ENCODE peak calls at places on chromosomes 13 and 19, in five cellular contexts. F, V, Z, H and S are unnamed samples.

GRCh38 chr19:13825489-13826475 is 30.5 kb downstream of the ZSWIM4 start:
- DNase-seq in F (no peak), V (no peak), Z (no peak), H (no peak), S (no peak)

GRCh38 chr19:38247126-38247525 is 9.0 kb downstream of the PPP1R14A start:
- DNase-seq in F (no peak), V (no peak), Z (no peak), H (no peak), S (no peak)

GRCh38 chr19:1651548-1652394 is 644 bp downstream of the TCF3 start:
- DNase-seq in F (peak; percentile 49), V (peak; percentile 41), Z (no peak), H (peak; percentile 47), S (peak; percentile 34)

GRCh38 chr13:98026457-98026857 is 73.0 kb downstream of the IPO5 start:
- DNase-seq in F (no peak), V (no peak), Z (no peak), H (no peak), S (no peak)

GRCh38 chr19:3275583-3276340 is 51.3 kb downstream of the CELF5 start:
- DNase-seq in F (peak; percentile 81), V (peak; percentile 32), Z (peak; percentile 83), H (peak; percentile 94), S (peak; percentile 98)

GRCh38 chr13:62280590-62280989 is 864.9 kb upstream of the PCDH20 start:
- DNase-seq in F (no peak), V (no peak), Z (no peak), H (no peak), S (no peak)

GRCh38 chr19:40578442-40578908 is 1.8 kb downstream of the SHKBP1 start:
- DNase-seq in F (no peak), V (no peak), Z (no peak), H (no peak), S (no peak)

GRCh38 chr13:107461751-107462150 is 753.6 kb downstream of the LIG4 start:
- DNase-seq in F (no peak), V (no peak), Z (no peak), H (no peak), S (no peak)

GRCh38 chr19:3061214-3062161 is 807 bp downstream of the TLE5 start:
- DNase-seq in F (peak; percentile 80), V (peak; percentile 73), Z (no peak), H (peak; percentile 67), S (peak; percentile 35)

GRCh38 chr19:18233224-18233825 is 7.1 kb upstream of the PDE4C start:
- DNase-seq in F (no peak), V (no peak), Z (no peak), H (peak; percentile 52), S (peak; percentile 74)

GRCh38 chr19:43300876-43301765 is 31.8 kb upstream of the PSG9 start:
- DNase-seq in F (no peak), V (no peak), Z (no peak), H (no peak), S (no peak)

GRCh38 chr19:3778899-3779723 is 7.1 kb downstream of the MATK start:
- DNase-seq in F (no peak), V (no peak), Z (no peak), H (no peak), S (no peak)

DNA sequence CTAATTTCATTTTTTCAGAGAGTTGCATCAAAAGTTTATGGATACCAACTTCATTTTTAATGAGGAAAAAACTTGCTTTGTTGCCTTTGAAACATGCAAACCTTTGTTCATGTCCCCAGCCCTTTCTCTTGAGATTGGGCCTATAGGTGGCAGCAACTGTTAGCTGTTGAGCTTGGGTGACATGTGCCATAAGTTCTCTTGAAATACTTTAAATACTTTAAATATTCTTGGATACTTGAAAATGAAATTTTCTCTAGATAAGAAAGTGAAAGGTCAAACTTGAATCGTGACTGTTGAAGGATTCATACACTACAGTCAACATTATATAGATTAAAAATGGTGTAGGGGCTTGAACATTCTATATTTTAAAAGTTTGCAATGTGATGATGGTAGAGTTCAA is 294.9 kb downstream of the NDFIP2 start:
- DNase-seq in F (no peak), V (no peak), Z (peak; percentile 44), H (peak; percentile 61), S (peak; percentile 30)
- H3K27ac ChIP-seq in F (peak overlapping the region; percentile 11), V (no peak overlapping the region), Z (no peak overlapping the region), H (peak overlapping the region; percentile 21), S (no peak overlapping the region)

DNA sequence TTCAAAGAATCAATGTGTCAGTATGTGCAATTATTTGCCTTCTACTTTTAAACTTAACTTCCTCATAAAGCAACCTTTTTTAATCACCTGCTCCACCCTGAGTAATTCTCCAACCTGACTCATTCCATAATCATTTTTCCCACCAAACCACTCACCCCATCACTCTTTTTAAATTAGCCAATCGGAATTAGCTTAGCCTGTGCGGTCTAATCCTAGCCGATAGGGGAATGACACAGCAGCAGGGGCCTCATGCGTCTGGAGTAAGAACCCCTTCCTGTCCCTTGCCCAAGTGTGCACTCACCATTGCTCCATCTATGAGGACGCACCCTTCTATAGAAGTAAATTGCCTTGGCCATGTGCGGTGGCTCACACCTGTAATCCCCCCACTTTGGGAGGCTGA is 27.4 kb upstream of the ZNF83 start:
- DNase-seq in F (no peak), V (no peak), Z (no peak), H (no peak), S (peak; percentile 21)
- TF ChIP-seq CTCF in F (no peak), V (no peak), Z (no peak), H (no peak), S (no peak)

GRCh38 chr19:7969560-7969949 is 26.1 kb upstream of the TIMM44 start:
- DNase-seq in F (no peak), V (no peak), Z (no peak), H (no peak), S (no peak)
- H3K27ac ChIP-seq in F (no peak overlapping the region), V (no peak overlapping the region), Z (no peak overlapping the region), H (no peak overlapping the region), S (peak overlapping the region; percentile 49)

GRCh38 chr19:35935911-35936737 is at the start of gene LRFN3:
- DNase-seq in F (peak; percentile 61), V (peak; percentile 78), Z (peak; percentile 57), H (peak; percentile 83), S (peak; percentile 55)

GRCh38 chr19:35931161-35931873 is 4.9 kb upstream of the LRFN3 start:
- DNase-seq in F (peak; percentile 99), V (peak; percentile 99), Z (peak; percentile 99), H (peak; percentile 99), S (peak; percentile 98)

GRCh38 chr19:35932291-35932936 is 3.8 kb upstream of the LRFN3 start:
- DNase-seq in F (no peak), V (no peak), Z (no peak), H (no peak), S (no peak)

GRCh38 chr19:35928507-35928906 is 7.7 kb upstream of the LRFN3 start:
- DNase-seq in F (peak; percentile 33), V (no peak), Z (no peak), H (no peak), S (no peak)

DNA sequence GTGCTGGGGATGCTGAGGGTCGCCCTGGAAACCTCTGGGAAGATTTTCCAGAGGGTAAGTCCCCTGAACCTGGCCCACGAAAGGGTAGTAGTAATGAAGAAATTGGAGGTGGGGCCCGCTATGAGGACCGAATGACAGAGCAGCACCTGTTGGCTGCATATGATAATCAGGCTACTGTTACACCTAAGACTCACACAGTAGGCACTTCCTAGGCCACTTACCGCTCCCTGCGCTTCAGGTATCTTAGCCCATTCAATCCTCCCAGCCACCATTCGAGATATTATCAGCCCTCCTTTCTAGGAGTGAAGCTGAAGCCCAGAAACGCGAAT is 4.3 kb upstream of the LRFN3 start:
- DNase-seq in F (no peak), V (no peak), Z (no peak), H (no peak), S (no peak)
- TF ChIP-seq CTCF in F (no peak), V (peak; percentile 19), Z (no peak), H (no peak), S (peak; percentile 57)

GRCh38 chr13:99304541-99304940 is 2.7 kb downstream of the GPR183 start:
- DNase-seq in F (no peak), V (no peak), Z (no peak), H (no peak), S (no peak)

GRCh38 chr13:99303863-99304521 is 3.2 kb downstream of the GPR183 start:
- DNase-seq in F (peak; percentile 61), V (no peak), Z (no peak), H (no peak), S (no peak)

GRCh38 chr13:99307648-99308339 is 595 bp upstream of the GPR183 start:
- DNase-seq in F (peak; percentile 50), V (no peak), Z (peak; percentile 74), H (no peak), S (peak; percentile 21)

GRCh38 chr13:99307247-99307646 is at the start of gene GPR183:
- DNase-seq in F (peak; percentile 42), V (no peak), Z (no peak), H (no peak), S (no peak)

DNA sequence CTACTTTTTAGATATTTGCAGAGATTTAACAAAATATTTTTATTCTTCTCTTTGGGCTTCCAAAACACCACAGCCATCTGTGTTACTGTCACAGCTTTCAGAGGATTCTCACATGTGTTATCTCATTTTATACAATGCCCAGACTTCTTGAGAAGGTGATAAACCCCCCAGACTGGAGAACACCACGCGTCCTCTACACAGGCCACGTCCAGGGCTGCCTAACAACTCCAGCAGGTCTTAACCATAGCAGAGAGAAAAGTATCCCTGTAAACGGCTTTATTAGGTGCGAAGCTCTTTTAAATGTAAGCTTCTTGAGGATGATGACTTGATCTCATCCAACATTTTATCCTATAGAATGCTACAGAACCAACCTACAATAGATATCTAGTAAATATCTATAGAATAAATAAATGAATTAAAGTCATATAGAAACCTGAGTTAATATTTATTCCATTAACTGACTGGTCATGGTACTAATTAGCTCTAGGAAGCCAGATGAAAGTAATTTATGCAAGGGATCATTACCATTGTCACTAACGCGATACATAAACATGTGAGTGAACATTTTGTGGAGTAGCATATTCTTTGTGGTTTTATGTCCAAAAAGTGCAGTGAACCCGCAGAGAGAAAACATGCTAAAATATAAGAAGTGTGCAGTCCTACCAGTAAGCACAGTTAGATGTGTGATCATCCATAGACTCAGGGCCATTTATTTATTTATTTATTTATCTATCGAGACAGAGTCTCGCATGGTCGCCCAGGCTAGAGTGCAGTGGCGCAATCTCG is 1.8 kb downstream of the GPR183 start:
- DNase-seq in F (no peak), V (no peak), Z (no peak), H (no peak), S (no peak)
- H3K27ac ChIP-seq in F (peak overlapping the region; percentile 69), V (no peak overlapping the region), Z (no peak overlapping the region), H (peak overlapping the region; percentile 49), S (no peak overlapping the region)

GRCh38 chr13:40780822-40781401 is 8.5 kb upstream of the SLC25A15 start:
- DNase-seq in F (no peak), V (no peak), Z (no peak), H (no peak), S (no peak)
- TF ChIP-seq CTCF in F (no peak), V (no peak), Z (no peak), H (no peak), S (no peak)